ENCODE peak calls at places on chromosomes 6 and 20, in four cellular contexts. Q, L, P and Z are unnamed samples.

GRCh38 chr6:28378644-28379043 is 20.9 kb downstream of the ZSCAN12 start:
- DNase-seq in P (no peak), L (no peak), Q (no peak), Z (no peak)

GRCh38 chr6:26020983-26021349 is 58.4 kb downstream of the TRIM38 start:
- DNase-seq in Q (peak; percentile 56), P (peak; percentile 42), L (peak; percentile 60), Z (peak; percentile 51)

GRCh38 chr20:19937651-19938420 is 79.3 kb upstream of the NAA20 start:
- DNase-seq in L (no peak), Q (no peak), P (no peak), Z (no peak)

GRCh38 chr6:5728726-5729434 is 277.8 kb downstream of the NRN1 start:
- DNase-seq in L (no peak), P (no peak), Q (no peak), Z (no peak)

GRCh38 chr20:881051-881820 is 34.9 kb downstream of the ANGPT4 start:
- DNase-seq in P (no peak), L (no peak), Q (no peak), Z (no peak)

GRCh38 chr6:134373282-134373922 is 55.5 kb upstream of the SGK1 start:
- DNase-seq in L (no peak), P (no peak), Q (peak; percentile 59), Z (no peak)

GRCh38 chr20:32522525-32522774 is 62.7 kb downstream of the NOL4L start:
- DNase-seq in L (no peak), P (no peak), Q (no peak), Z (no peak)

GRCh38 chr6:137218473-137218916 is 690 bp downstream of the IFNGR1 start:
- DNase-seq in L (peak; percentile 37), Q (peak; percentile 59), P (no peak), Z (no peak)

GRCh38 chr6:90574610-90575009 is 12.3 kb downstream of the MAP3K7 start:
- DNase-seq in Q (no peak), P (no peak), L (no peak), Z (no peak)

GRCh38 chr20:52972190-52972937 is at the start of gene TSHZ2:
- DNase-seq in L (peak; percentile 77), Q (peak; percentile 55), P (peak; percentile 41), Z (no peak)

GRCh38 chr20:31837896-31838397 is 7.5 kb downstream of the FOXS1 start:
- DNase-seq in L (no peak), Q (no peak), P (no peak), Z (no peak)

GRCh38 chr6:108115598-108116058 is 41.1 kb upstream of the OSTM1 start:
- DNase-seq in P (peak; percentile 66), Q (no peak), L (no peak), Z (no peak)

GRCh38 chr6:23952214-23952613 is 173.8 kb upstream of the NRSN1 start:
- DNase-seq in P (no peak), L (no peak), Q (no peak), Z (no peak)

GRCh38 chr20:1946762-1947534 is 46.9 kb downstream of the PDYN start:
- DNase-seq in P (peak; percentile 90), L (peak; percentile 50), Q (peak; percentile 26), Z (no peak)

GRCh38 chr6:117298941-117299340 is 33.6 kb downstream of the VGLL2 start:
- DNase-seq in Q (no peak), P (no peak), L (no peak), Z (no peak)

GRCh38 chr6:137846772-137847313 is 20.2 kb upstream of the TNFAIP3 start:
- DNase-seq in P (no peak), L (no peak), Q (peak; percentile 21), Z (peak; percentile 27)

GRCh38 chr6:11414564-11414963 is 123.0 kb upstream of the TMEM170B start:
- DNase-seq in L (peak; percentile 71), Q (no peak), P (no peak), Z (no peak)

GRCh38 chr20:9147553-9148024 is 78.7 kb downstream of the PLCB4 start:
- DNase-seq in L (no peak), P (no peak), Q (no peak), Z (no peak)

GRCh38 chr20:33554914-33555420 is 65.1 kb downstream of the CBFA2T2 start:
- DNase-seq in Q (no peak), P (no peak), L (no peak), Z (no peak)

GRCh38 chr20:36862857-36863668 is 12.9 kb upstream of the TLDC2 start:
- DNase-seq in Q (no peak), L (no peak), P (peak; percentile 31), Z (no peak)

GRCh38 chr20:23629017-23629541 is 8.7 kb downstream of the CST3 start:
- DNase-seq in Q (peak; percentile 66), P (no peak), L (no peak), Z (no peak)

GRCh38 chr6:82906951-82907350 is 158.7 kb downstream of the UBE3D start:
- DNase-seq in P (no peak), Q (no peak), L (no peak), Z (no peak)

GRCh38 chr6:104682722-104683643 is 176.7 kb downstream of the HACE1 start:
- DNase-seq in Q (peak; percentile 13), L (no peak), P (peak; percentile 82), Z (no peak)

GRCh38 chr20:58019027-58019849 is 209.2 kb downstream of the ANKRD60 start:
- DNase-seq in L (peak; percentile 17), P (no peak), Q (no peak), Z (no peak)

GRCh38 chr6:86511962-86512361 is 425.4 kb upstream of the HTR1E start:
- DNase-seq in P (no peak), Q (no peak), L (no peak), Z (no peak)

GRCh38 chr20:34983995-34984735 is 28.5 kb downstream of the MYH7B start:
- DNase-seq in Q (no peak), P (peak; percentile 44), L (no peak), Z (no peak)

GRCh38 chr6:157151989-157152388 is 171.3 kb downstream of the TMEM242 start:
- DNase-seq in L (no peak), Q (no peak), P (no peak), Z (no peak)

GRCh38 chr6:40947876-40948514 is 91.0 kb downstream of the UNC5CL start:
- DNase-seq in P (no peak), Q (no peak), L (no peak), Z (no peak)

GRCh38 chr6:134714113-134714512 is 235.8 kb downstream of the ALDH8A1 start:
- DNase-seq in L (no peak), P (no peak), Q (no peak), Z (no peak)

GRCh38 chr6:40536442-40536841 is 50.7 kb downstream of the LRFN2 start:
- DNase-seq in Q (no peak), L (no peak), P (peak; percentile 54), Z (no peak)

GRCh38 chr20:38453941-38454340 is 18.7 kb upstream of the RALGAPB start:
- DNase-seq in P (no peak), L (no peak), Q (no peak), Z (no peak)

GRCh38 chr6:136969930-136970329 is 47.8 kb downstream of the SLC35D3 start:
- DNase-seq in Q (no peak), P (no peak), L (no peak), Z (no peak)

GRCh38 chr6:166464418-166465400 is 82.0 kb upstream of the MPC1 start:
- DNase-seq in L (no peak), Q (no peak), P (no peak), Z (no peak)

GRCh38 chr6:166466178-166467122 is 83.7 kb upstream of the MPC1 start:
- DNase-seq in L (no peak), P (no peak), Q (no peak), Z (no peak)

GRCh38 chr6:166464068-166464410 is 81.3 kb upstream of the MPC1 start:
- DNase-seq in P (no peak), Q (no peak), L (no peak), Z (no peak)

GRCh38 chr6:166467436-166468000 is 84.8 kb upstream of the MPC1 start:
- DNase-seq in Q (no peak), L (no peak), P (no peak), Z (no peak)

GRCh38 chr6:166465671-166466087 is 82.9 kb upstream of the MPC1 start:
- DNase-seq in P (no peak), L (no peak), Q (no peak), Z (no peak)
- TF ChIP-seq CTCF in P (no peak), L (no peak), Q (no peak), Z (no peak)

GRCh38 chr6:43129434-43130194 is 41.5 kb upstream of the SRF start:
- DNase-seq in Q (no peak), P (peak; percentile 58), L (no peak), Z (no peak)
- TF ChIP-seq CTCF in Q (no peak), P (no peak), L (no peak), Z (no peak)

GRCh38 chr6:37735722-37736121 is 38.0 kb upstream of the MDGA1 start:
- DNase-seq in P (no peak), Q (no peak), L (no peak), Z (no peak)

GRCh38 chr6:37731888-37732287 is 34.2 kb upstream of the MDGA1 start:
- DNase-seq in L (no peak), Q (no peak), P (peak; percentile 31), Z (peak; percentile 40)

GRCh38 chr6:37738216-37738615 is 40.5 kb upstream of the MDGA1 start:
- DNase-seq in P (no peak), L (no peak), Q (no peak), Z (no peak)

GRCh38 chr6:37732688-37733087 is 35.0 kb upstream of the MDGA1 start:
- DNase-seq in Q (no peak), L (no peak), P (peak; percentile 55), Z (no peak)
- TF ChIP-seq CTCF in Q (no peak), L (no peak), P (peak; percentile 24), Z (no peak)

GRCh38 chr20:3407426-3408250 is at the start of gene DNAAF9:
- DNase-seq in L (peak; percentile 65), P (peak; percentile 74), Q (peak; percentile 52), Z (peak; percentile 68)
- TF ChIP-seq CTCF in L (peak; percentile 6), P (peak; percentile 17), Q (peak; percentile 10), Z (no peak)